ENCODE peak calls at places on chromosomes 12 and 14, in seven cellular contexts. M is body of pancreas; U is thoracic aorta; G is K562; A is right atrium auricular region; W is brain microvascular endothelial cell; S is CD8-positive, alpha-beta T cell. E is an unnamed sample. For H3K36me3, the result is how much of the 10 kb centered on the place peaks cover.

GRCh38 chr12:93016752-93017350 is 87.8 kb upstream of the EEA1 start:
- DNase-seq in A (no peak), W (no peak), S (no peak), M (no peak), U (no peak), G (no peak), E (no peak)

GRCh38 chr12:90366286-90366685 is 588.7 kb downstream of the CCER1 start:
- DNase-seq in G (no peak), A (no peak), U (no peak), M (no peak), S (no peak), W (peak), E (no peak)

GRCh38 chr12:34390846-34391700 is 368.8 kb downstream of the ALG10 start:
- DNase-seq in U (no peak), G (no peak), S (no peak), M (no peak), A (no peak), W (no peak), E (no peak)

GRCh38 chr14:105867961-105868599 is 341.7 kb downstream of the TMEM121 start:
- DNase-seq in S (no peak), A (no peak), G (no peak), W (no peak), M (peak), U (no peak), E (no peak)

GRCh38 chr14:66403183-66403582 is 83.0 kb upstream of the CCDC196 start:
- DNase-seq in S (no peak), M (no peak), U (no peak), G (peak), W (peak), A (no peak), E (no peak)

GRCh38 chr12:105588126-105588525 is 257.6 kb downstream of the C12orf75 start:
- DNase-seq in A (no peak), G (no peak), M (no peak), U (no peak), W (no peak), S (no peak), E (no peak)

GRCh38 chr12:76804435-76804976 is 40.6 kb downstream of the ZDHHC17 start:
- DNase-seq in W (no peak), U (no peak), S (no peak), A (no peak), G (peak), M (no peak), E (no peak)

GRCh38 chr14:92844220-92844619 is 50.1 kb downstream of the GOLGA5 start:
- DNase-seq in M (no peak), W (no peak), A (no peak), U (no peak), G (no peak), S (no peak), E (no peak)

GRCh38 chr12:121442028-121442948 is 42.4 kb downstream of the RNF34 start:
- DNase-seq in S (no peak), M (no peak), U (no peak), A (no peak), G (no peak), W (no peak), E (no peak)
- H3K36me3 ChIP-seq in S (under half), M (under half), U (under half), A (under half), G (half or more), W (under half), E (half or more)

DNA sequence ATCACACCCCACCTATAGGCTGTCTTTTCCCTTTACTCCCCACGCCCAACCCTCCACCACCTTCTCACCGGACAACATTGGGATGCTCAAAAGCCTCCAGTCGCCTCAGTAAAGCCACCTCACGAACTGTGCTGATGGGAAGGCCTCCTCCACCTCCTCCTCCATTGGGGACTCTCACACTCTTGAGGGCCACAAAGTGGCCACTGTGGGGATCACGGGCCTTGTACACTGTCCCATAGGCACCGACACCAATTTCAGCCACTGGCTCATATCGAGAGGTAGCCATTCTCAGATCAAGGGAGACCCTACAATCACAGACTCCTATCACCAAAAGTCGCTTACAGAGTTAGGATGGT is 700 bp downstream of the CDK4 start:
- DNase-seq in G (no peak), M (no peak), S (no peak), W (no peak), U (no peak), A (no peak), E (no peak)
- H3K36me3 ChIP-seq in G (half or more), M (under half), S (under half), W (under half), U (under half), A (under half), E (under half)

DNA sequence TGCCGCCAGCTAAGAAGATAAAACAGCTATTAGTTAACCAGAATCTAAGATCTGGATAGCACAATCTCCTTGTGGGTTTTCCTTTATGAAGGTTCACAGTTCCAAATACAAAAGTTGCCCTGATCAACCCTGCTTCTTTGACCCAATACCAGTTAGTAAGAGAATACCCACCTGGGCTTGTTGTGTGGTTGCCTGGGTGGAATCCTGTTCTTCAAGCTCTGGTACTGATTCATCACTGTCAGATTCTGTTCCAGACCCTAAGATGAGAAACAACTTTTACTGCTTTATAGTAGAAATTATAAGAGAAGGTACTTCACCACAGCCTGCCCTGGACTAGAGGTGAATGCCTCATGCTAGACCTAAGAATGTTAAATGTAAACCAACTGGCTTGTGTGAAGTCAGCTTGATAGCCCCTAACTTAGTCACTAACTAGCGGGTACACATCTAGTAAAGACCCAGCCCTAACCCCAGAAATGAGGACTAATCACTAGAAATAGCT is 10.6 kb downstream of the NACA start:
- DNase-seq in S (no peak), U (no peak), M (no peak), G (no peak), A (no peak), W (no peak), E (no peak)
- H3K36me3 ChIP-seq in S (half or more), U (under half), M (under half), G (half or more), A (half or more), W (half or more), E (under half)

DNA sequence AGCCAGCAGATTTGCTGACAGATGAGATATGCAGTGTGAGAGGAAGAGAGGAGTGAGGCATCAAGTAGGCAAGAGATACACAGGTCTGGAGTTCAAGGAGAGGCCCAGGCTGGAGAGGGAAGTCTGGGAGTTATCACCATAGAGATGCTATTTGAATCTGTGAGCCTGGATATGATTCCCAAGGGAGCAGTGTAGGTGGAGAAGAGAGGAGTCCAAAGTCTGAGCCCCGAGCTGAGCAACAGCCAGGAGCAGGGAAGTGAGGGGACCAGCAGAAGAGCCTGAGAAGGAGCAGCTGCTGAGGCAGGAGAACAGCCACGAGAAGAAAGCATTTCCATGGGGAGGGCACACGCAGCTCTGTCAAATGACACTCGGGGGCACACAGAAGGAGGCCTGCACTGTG is 20.2 kb upstream of the NXPH4 start:
- DNase-seq in W (no peak), G (no peak), A (no peak), S (no peak), M (no peak), U (no peak), E (no peak)
- H3K36me3 ChIP-seq in W (half or more), G (under half), A (half or more), S (under half), M (under half), U (half or more), E (half or more)

DNA sequence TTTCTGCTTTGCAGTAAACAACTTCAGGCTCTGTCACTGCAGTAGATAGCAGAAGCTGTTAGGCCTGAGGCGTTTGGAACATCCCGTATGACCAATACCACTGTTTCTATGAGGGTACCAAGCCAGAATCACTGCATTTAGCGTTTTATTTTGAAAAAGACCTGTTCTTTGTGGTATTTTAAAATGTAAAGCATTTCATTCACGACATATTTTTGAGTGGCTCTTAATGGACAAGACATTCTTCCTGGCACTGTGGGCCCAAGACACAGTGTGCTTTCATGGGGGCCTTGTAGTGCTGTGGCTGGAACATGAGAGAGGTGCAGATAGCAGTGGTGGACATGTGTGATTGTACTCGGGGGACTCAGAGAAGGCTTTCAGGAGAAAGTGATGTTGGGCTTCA is 86.4 kb downstream of the DDX51 start:
- DNase-seq in G (no peak), S (no peak), A (no peak), U (no peak), M (no peak), W (no peak), E (no peak)
- H3K36me3 ChIP-seq in G (half or more), S (under half), A (half or more), U (half or more), M (under half), W (under half), E (half or more)

GRCh38 chr12:124384299-124384894 is 89.5 kb downstream of the RFLNA start:
- DNase-seq in S (no peak), U (no peak), W (no peak), A (no peak), M (no peak), G (no peak), E (no peak)

GRCh38 chr12:124386661-124387509 is 92.0 kb downstream of the RFLNA start:
- DNase-seq in U (no peak), G (no peak), M (peak), W (peak), A (no peak), S (no peak), E (no peak)

GRCh38 chr12:124385219-124385969 is 90.5 kb downstream of the RFLNA start:
- DNase-seq in U (no peak), S (no peak), G (no peak), W (peak), M (no peak), A (no peak), E (no peak)

GRCh38 chr12:124387510-124387855 is 92.6 kb downstream of the RFLNA start:
- DNase-seq in M (peak), A (no peak), S (no peak), U (no peak), W (no peak), G (no peak), E (no peak)

DNA sequence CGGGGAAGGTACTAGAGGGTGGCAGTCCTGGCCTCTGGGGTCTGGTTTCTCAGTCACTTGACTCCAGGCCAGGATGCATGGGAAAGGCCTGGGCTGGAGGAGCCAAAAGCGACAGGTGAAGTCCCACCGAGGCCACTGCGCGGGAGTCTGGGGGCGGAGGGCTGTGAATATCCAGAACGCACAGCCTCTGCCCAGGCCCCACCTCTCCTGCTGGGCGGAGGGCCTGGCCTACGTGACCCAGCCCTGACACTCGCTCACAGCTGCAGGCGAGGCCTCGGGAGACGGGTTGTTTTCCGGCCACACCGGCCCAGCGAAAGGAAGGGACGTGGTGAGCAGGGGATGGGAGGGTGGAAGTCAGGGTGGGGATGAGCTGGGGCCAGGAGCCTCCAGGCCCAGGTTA is 91.2 kb downstream of the RFLNA start:
- DNase-seq in A (no peak), M (no peak), U (no peak), G (no peak), W (no peak), S (no peak), E (no peak)
- H3K36me3 ChIP-seq in A (under half), M (under half), U (under half), G (under half), W (under half), S (under half), E (under half)

GRCh38 chr14:58288106-58288792 is 10.1 kb upstream of the ARID4A start:
- DNase-seq in M (no peak), W (no peak), S (no peak), A (no peak), G (no peak), U (no peak), E (no peak)
- H3K36me3 ChIP-seq in M (under half), W (under half), S (half or more), A (half or more), G (half or more), U (under half), E (under half)

DNA sequence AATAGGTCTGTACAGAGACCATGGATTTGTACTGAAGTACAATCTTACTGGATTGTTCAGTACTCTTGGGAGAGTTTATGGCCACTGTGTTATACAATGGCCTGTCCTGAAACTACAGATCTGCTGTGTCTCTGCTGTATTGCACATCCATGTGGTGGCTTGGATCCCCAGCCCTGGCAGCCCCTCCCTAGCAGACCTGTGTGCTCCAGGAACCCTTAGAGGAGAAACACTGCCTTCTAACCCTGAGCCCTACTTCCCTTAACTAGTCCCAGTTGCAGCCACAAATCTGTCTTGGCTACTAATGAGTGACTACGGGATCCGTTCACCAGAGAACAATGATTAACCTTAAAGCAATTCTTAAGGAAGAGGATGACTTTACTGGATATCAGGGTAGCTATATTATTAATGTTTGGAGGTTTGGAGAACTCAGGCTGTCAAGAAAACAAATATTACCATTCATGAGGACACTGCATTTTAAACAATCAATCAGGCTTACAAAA is 27.7 kb downstream of the RNF34 start:
- DNase-seq in G (no peak), A (no peak), M (no peak), S (no peak), W (no peak), U (no peak), E (no peak)
- H3K36me3 ChIP-seq in G (half or more), A (half or more), M (under half), S (half or more), W (half or more), U (half or more), E (half or more)

GRCh38 chr12:50004696-50005095 is 20.6 kb downstream of the RACGAP1 start:
- DNase-seq in A (no peak), S (no peak), M (no peak), U (no peak), G (no peak), W (no peak), E (no peak)

GRCh38 chr12:50006754-50007442 is 18.4 kb downstream of the RACGAP1 start:
- DNase-seq in M (no peak), G (no peak), S (no peak), W (no peak), U (no peak), A (no peak), E (no peak)

GRCh38 chr12:50003595-50003994 is 21.7 kb downstream of the RACGAP1 start:
- DNase-seq in W (no peak), U (no peak), S (no peak), A (no peak), M (no peak), G (no peak), E (no peak)

GRCh38 chr12:50005150-50005549 is 20.1 kb downstream of the RACGAP1 start:
- DNase-seq in G (no peak), M (no peak), U (no peak), S (no peak), W (no peak), A (no peak), E (no peak)

DNA sequence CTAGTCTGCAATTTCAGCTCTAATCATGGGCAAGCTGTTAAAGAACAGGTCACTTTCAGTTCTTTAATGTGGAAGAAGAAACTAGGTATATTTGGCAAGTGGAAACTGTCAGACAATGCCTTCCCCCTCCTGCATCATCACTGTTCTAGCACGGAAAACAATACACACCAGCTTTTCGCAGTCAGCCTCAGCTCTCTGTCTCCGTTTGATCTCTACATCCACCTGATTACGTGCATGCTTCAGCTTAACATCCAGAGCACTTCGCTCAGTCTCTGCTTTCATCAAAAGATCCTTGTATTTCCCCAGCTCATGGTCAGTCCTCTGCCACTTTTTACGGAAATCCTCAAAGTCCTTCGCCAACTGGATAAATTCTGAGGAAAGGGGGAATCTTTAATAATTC is 19.0 kb downstream of the RACGAP1 start:
- DNase-seq in M (no peak), S (no peak), A (no peak), G (no peak), U (no peak), W (no peak), E (no peak)
- H3K36me3 ChIP-seq in M (under half), S (under half), A (under half), G (half or more), U (under half), W (under half), E (half or more)

GRCh38 chr12:49805409-49805808 is 22.8 kb downstream of the NCKAP5L start:
- DNase-seq in G (no peak), S (no peak), U (no peak), A (no peak), W (no peak), M (no peak), E (no peak)
- H3K36me3 ChIP-seq in G (under half), S (under half), U (under half), A (under half), W (under half), M (under half), E (half or more)

E was measured in neuronal stem cell.